ENCODE peak calls at places on chromosomes 2 and 18, in nine cellular contexts. M, I, K, C, D, Y, X, B and A are unnamed samples.

GRCh38 chr2:35538796-35539195 is 816.8 kb upstream of the CRIM1 start:
- DNase-seq in M (no peak), I (no peak), K (no peak), C (no peak), D (no peak), Y (no peak), X (no peak), B (peak; percentile 35), A (no peak)

GRCh38 chr18:12287131-12287681 is 20.8 kb upstream of the TUBB6 start:
- DNase-seq in M (no peak), I (no peak), K (no peak), C (no peak), D (no peak), Y (no peak), X (no peak), B (peak; percentile 76), A (no peak)

GRCh38 chr18:39842042-39842791 is 2112.8 kb upstream of the PIK3C3 start:
- DNase-seq in M (no peak), I (no peak), K (no peak), C (no peak), D (no peak), Y (no peak), X (no peak), B (no peak), A (no peak)

GRCh38 chr2:241808701-241809382 is at the start of gene NEU4:
- DNase-seq in M (peak; percentile 71), I (no peak), K (no peak), C (no peak), D (no peak), Y (peak; percentile 93), X (peak; percentile 90), B (no peak), A (no peak)

GRCh38 chr2:109427661-109428091 is 186.1 kb downstream of the SEPTIN10 start:
- DNase-seq in M (no peak), I (no peak), K (no peak), C (no peak), D (no peak), Y (no peak), X (no peak), B (no peak), A (no peak)

GRCh38 chr18:7062236-7062635 is 55.4 kb downstream of the LAMA1 start:
- DNase-seq in M (no peak), I (no peak), K (no peak), C (no peak), D (no peak), Y (no peak), X (no peak), B (no peak), A (no peak)

GRCh38 chr2:171515672-171516298 is 6.5 kb upstream of the CYBRD1 start:
- DNase-seq in M (no peak), I (no peak), K (no peak), C (peak; percentile 68), D (no peak), Y (no peak), X (no peak), B (peak; percentile 34), A (peak; percentile 76)

GRCh38 chr2:230942920-230943896 is 18.2 kb upstream of the GPR55 start:
- DNase-seq in M (no peak), I (no peak), K (no peak), C (no peak), D (no peak), Y (no peak), X (no peak), B (no peak), A (no peak)

GRCh38 chr2:187429989-187430388 is 18.1 kb downstream of the CALCRL start:
- DNase-seq in M (no peak), I (no peak), K (no peak), C (peak; percentile 81), D (no peak), Y (no peak), X (no peak), B (peak; percentile 38), A (peak; percentile 62)

GRCh38 chr2:8427211-8427610 is 254.6 kb upstream of the ID2 start:
- DNase-seq in M (no peak), I (no peak), K (no peak), C (no peak), D (no peak), Y (no peak), X (no peak), B (no peak), A (no peak)

GRCh38 chr2:47307066-47307465 is 95.9 kb upstream of the MSH2 start:
- DNase-seq in M (no peak), I (no peak), K (no peak), C (no peak), D (no peak), Y (no peak), X (no peak), B (no peak), A (peak; percentile 56)

GRCh38 chr2:241008711-241009121 is 10.3 kb downstream of the SNED1 start:
- DNase-seq in M (peak; percentile 32), I (no peak), K (no peak), C (no peak), D (no peak), Y (no peak), X (no peak), B (no peak), A (no peak)

GRCh38 chr18:23593720-23594119 is 7.4 kb upstream of the NPC1 start:
- DNase-seq in M (no peak), I (no peak), K (no peak), C (peak; percentile 69), D (no peak), Y (no peak), X (no peak), B (peak; percentile 93), A (peak; percentile 54)

GRCh38 chr2:111659361-111660281 is 224.4 kb downstream of the ANAPC1 start:
- DNase-seq in M (peak; percentile 82), I (no peak), K (no peak), C (peak; percentile 80), D (no peak), Y (peak; percentile 85), X (peak; percentile 66), B (peak; percentile 99), A (peak; percentile 86)

DNA sequence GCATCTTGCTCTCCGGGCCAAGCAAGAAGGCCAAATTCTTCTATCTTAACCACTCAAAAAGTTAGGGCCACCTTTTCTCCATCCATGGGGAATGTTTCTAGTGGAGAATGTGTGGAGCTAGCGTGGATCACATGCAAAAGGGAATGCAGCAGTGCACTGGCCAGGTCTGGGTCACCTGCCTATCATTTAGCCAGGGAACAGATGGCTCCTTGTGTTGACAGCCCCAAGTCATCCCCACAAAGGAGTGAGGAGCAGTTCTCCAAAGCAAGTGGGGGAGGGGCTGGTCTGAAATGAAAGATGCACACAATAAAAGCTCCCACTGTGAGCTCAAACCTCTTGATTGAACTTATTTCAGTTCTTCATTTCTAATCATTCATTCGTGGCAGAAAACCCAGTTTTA is 19.1 kb downstream of the EPB41L3 start:
- DNase-seq in M (no peak), I (no peak), K (no peak), C (no peak), D (no peak), Y (no peak), X (no peak), B (no peak), A (no peak)
- H3K36me3 ChIP-seq in M (no peaks in the 10 kb centered on the region), I (no peaks in the 10 kb centered on the region), K (no peaks in the 10 kb centered on the region), C (no peaks in the 10 kb centered on the region), D (no peaks in the 10 kb centered on the region), Y (no peaks in the 10 kb centered on the region), X (no peaks in the 10 kb centered on the region), B (no peaks in the 10 kb centered on the region), A (no peaks in the 10 kb centered on the region)

GRCh38 chr2:105399207-105399861 is 483 bp upstream of the FHL2 start:
- DNase-seq in M (no peak), I (no peak), K (no peak), C (no peak), D (no peak), Y (no peak), X (no peak), B (no peak), A (no peak)

GRCh38 chr2:105397959-105398521 is 811 bp downstream of the FHL2 start:
- DNase-seq in M (no peak), I (peak; percentile 11), K (no peak), C (no peak), D (no peak), Y (no peak), X (no peak), B (no peak), A (peak; percentile 67)

GRCh38 chr2:105401867-105402266 is 3.0 kb upstream of the FHL2 start:
- DNase-seq in M (no peak), I (no peak), K (no peak), C (no peak), D (no peak), Y (no peak), X (no peak), B (no peak), A (no peak)

GRCh38 chr2:105398522-105399206 is at the start of gene FHL2:
- DNase-seq in M (peak; percentile 87), I (peak; percentile 72), K (peak; percentile 76), C (peak; percentile 73), D (peak; percentile 74), Y (peak; percentile 80), X (peak; percentile 77), B (peak; percentile 77), A (peak; percentile 94)

GRCh38 chr2:105400138-105400540 is 1.3 kb upstream of the FHL2 start:
- DNase-seq in M (no peak), I (no peak), K (no peak), C (no peak), D (no peak), Y (no peak), X (peak; percentile 86), B (no peak), A (no peak)
- H3K4me3 ChIP-seq in M (no peak overlapping the region), I (no peak overlapping the region), K (no peak overlapping the region), C (no peak overlapping the region), D (no peak overlapping the region), Y (no peak overlapping the region), X (no peak overlapping the region), B (no peak overlapping the region), A (no peak overlapping the region)

GRCh38 chr2:77025714-77026113 is 496.5 kb downstream of the LRRTM4 start:
- DNase-seq in M (no peak), I (no peak), K (no peak), C (no peak), D (no peak), Y (no peak), X (no peak), B (no peak), A (no peak)

DNA sequence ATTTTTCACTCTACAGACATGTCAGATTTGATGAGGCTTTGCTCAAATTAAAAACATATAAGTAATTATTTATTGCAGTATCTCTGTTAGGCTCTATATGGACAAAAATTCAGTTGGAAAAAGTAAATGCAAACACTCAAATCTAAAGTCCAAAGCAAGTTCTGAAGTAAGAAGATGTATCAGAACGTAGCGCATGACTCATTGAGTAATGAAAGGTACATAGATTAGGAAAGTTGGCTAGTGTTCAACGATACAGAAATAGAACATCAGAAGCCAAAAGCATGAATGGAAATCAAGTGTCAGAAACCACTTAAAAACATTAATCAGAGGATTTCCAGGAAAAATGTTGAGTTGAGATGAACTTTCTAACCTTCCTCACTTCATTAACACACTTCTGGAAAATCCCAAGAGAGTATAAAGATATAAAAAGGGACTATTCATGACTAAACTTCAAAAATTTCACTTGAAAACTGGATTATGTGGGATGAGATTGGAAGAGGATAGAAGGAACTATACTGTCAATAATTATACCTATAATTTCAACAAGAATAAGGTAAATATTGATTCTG is 494.1 kb downstream of the LRRTM4 start:
- DNase-seq in M (no peak), I (no peak), K (no peak), C (no peak), D (no peak), Y (no peak), X (no peak), B (no peak), A (no peak)
- H3K36me3 ChIP-seq in M (no peaks in the 10 kb centered on the region), I (no peaks in the 10 kb centered on the region), K (no peaks in the 10 kb centered on the region), C (no peaks in the 10 kb centered on the region), D (no peaks in the 10 kb centered on the region), Y (no peaks in the 10 kb centered on the region), X (no peaks in the 10 kb centered on the region), B (no peaks in the 10 kb centered on the region), A (no peaks in the 10 kb centered on the region)

GRCh38 chr2:65032016-65032975 is 23.9 kb upstream of the CEP68 start:
- DNase-seq in M (no peak), I (no peak), K (no peak), C (no peak), D (no peak), Y (no peak), X (peak; percentile 73), B (no peak), A (no peak)
- H3K4me3 ChIP-seq in M (no peak overlapping the region), I (peak overlapping the region; percentile 12), K (peak overlapping the region; percentile 4), C (no peak overlapping the region), D (no peak overlapping the region), Y (no peak overlapping the region), X (no peak overlapping the region), B (no peak overlapping the region), A (no peak overlapping the region)